ENCODE peak calls at places on chromosomes 5 and 9, in ten cellular contexts. M, T, K, L, F, C, Z, X, G and S are unnamed samples. For H3K27me3, the result is how much of the 10 kb centered on the place peaks cover.

GRCh38 chr9:96218821-96219614 is 83.0 kb downstream of the HSD17B3 start:
- DNase-seq in M (no peak), T (no peak), K (no peak), L (peak), F (peak), C (peak), Z (no peak), X (no peak), G (no peak), S (no peak)

GRCh38 chr5:73120222-73121108 is at the start of gene TMEM171:
- DNase-seq in M (peak), T (peak), K (no peak), L (no peak), F (no peak), C (peak), Z (no peak), X (peak), G (no peak), S (no peak)

GRCh38 chr9:107484117-107484723 is 5.3 kb downstream of the KLF4 start:
- DNase-seq in M (peak), T (no peak), K (peak), L (no peak), F (no peak), C (no peak), Z (peak), X (peak), G (peak), S (no peak)

GRCh38 chr9:16223074-16223871 is 647.2 kb downstream of the BNC2 start:
- DNase-seq in M (no peak), T (no peak), K (no peak), L (peak), F (no peak), C (peak), Z (no peak), X (no peak), G (no peak), S (no peak)

GRCh38 chr5:122180146-122180712 is 50.9 kb downstream of the ZNF474 start:
- DNase-seq in M (no peak), T (no peak), K (no peak), L (no peak), F (no peak), C (no peak), Z (no peak), X (no peak), G (no peak), S (no peak)

GRCh38 chr5:85893996-85894395 is 723.7 kb upstream of the COX7C start:
- DNase-seq in M (no peak), T (no peak), K (no peak), L (no peak), F (no peak), C (no peak), Z (no peak), X (no peak), G (no peak), S (no peak)

GRCh38 chr9:121616356-121616755 is 35.1 kb upstream of the DAB2IP start:
- DNase-seq in M (no peak), T (no peak), K (no peak), L (no peak), F (no peak), C (no peak), Z (no peak), X (no peak), G (no peak), S (no peak)

GRCh38 chr9:32502996-32503395 is 23.0 kb downstream of the RIGI start:
- DNase-seq in M (no peak), T (no peak), K (no peak), L (no peak), F (no peak), C (no peak), Z (no peak), X (peak), G (no peak), S (no peak)

GRCh38 chr9:80522465-80522864 is 950.7 kb downstream of the TLE4 start:
- DNase-seq in M (no peak), T (no peak), K (no peak), L (no peak), F (no peak), C (no peak), Z (no peak), X (no peak), G (no peak), S (no peak)

GRCh38 chr5:124842725-124843595 is 96.5 kb upstream of the ZNF608 start:
- DNase-seq in M (no peak), T (no peak), K (no peak), L (no peak), F (no peak), C (no peak), Z (peak), X (peak), G (no peak), S (no peak)

GRCh38 chr5:109345699-109346098 is 64.1 kb downstream of the PJA2 start:
- DNase-seq in M (no peak), T (no peak), K (no peak), L (no peak), F (no peak), C (no peak), Z (no peak), X (no peak), G (no peak), S (no peak)

GRCh38 chr9:99231708-99232107 is 9.6 kb downstream of the SEC61B start:
- DNase-seq in M (no peak), T (no peak), K (no peak), L (no peak), F (no peak), C (no peak), Z (peak), X (no peak), G (peak), S (no peak)

GRCh38 chr5:159552751-159553150 is 222.5 kb upstream of the IL12B start:
- DNase-seq in M (no peak), T (no peak), K (no peak), L (no peak), F (no peak), C (no peak), Z (no peak), X (no peak), G (no peak), S (no peak)

GRCh38 chr5:132059043-132059695 is 1.3 kb upstream of the IL3 start:
- DNase-seq in M (no peak), T (peak), K (no peak), L (peak), F (peak), C (no peak), Z (no peak), X (no peak), G (no peak), S (peak)

GRCh38 chr5:169098331-169099121 is 202.4 kb downstream of the SLIT3 start:
- DNase-seq in M (no peak), T (no peak), K (no peak), L (no peak), F (no peak), C (no peak), Z (no peak), X (no peak), G (no peak), S (no peak)

GRCh38 chr5:137624786-137625349 is 111.0 kb downstream of the KLHL3 start:
- DNase-seq in M (no peak), T (no peak), K (no peak), L (no peak), F (no peak), C (no peak), Z (no peak), X (no peak), G (no peak), S (no peak)

GRCh38 chr9:132239518-132239917 is 77.7 kb downstream of the NTNG2 start:
- DNase-seq in M (no peak), T (no peak), K (no peak), L (no peak), F (no peak), C (no peak), Z (no peak), X (no peak), G (no peak), S (no peak)

GRCh38 chr9:132241840-132242620 is 80.2 kb downstream of the NTNG2 start:
- DNase-seq in M (no peak), T (peak), K (no peak), L (no peak), F (peak), C (peak), Z (no peak), X (no peak), G (no peak), S (no peak)

GRCh38 chr9:132241483-132241839 is 79.6 kb downstream of the NTNG2 start:
- DNase-seq in M (no peak), T (no peak), K (no peak), L (no peak), F (no peak), C (peak), Z (no peak), X (no peak), G (no peak), S (no peak)

GRCh38 chr9:132239999-132240859 is 78.4 kb downstream of the NTNG2 start:
- DNase-seq in M (no peak), T (peak), K (no peak), L (no peak), F (peak), C (no peak), Z (no peak), X (no peak), G (no peak), S (no peak)

GRCh38 chr9:132240860-132241482 is 79.1 kb downstream of the NTNG2 start:
- DNase-seq in M (peak), T (peak), K (peak), L (peak), F (peak), C (peak), Z (peak), X (peak), G (peak), S (peak)
- TF ChIP-seq POLR2AphosphoS5 in M (no peak), T (peak), K (peak), L (no peak), F (no peak), C (peak), Z (no peak), X (no peak), G (no peak), S (no peak)

GRCh38 chr5:144205141-144205551 is 34.5 kb downstream of the KCTD16 start:
- DNase-seq in M (no peak), T (no peak), K (no peak), L (no peak), F (no peak), C (peak), Z (no peak), X (peak), G (no peak), S (no peak)
- H3K4me3 ChIP-seq in M (no peak), T (no peak), K (no peak), L (no peak), F (peak), C (peak), Z (no peak), X (peak), G (no peak), S (peak)

GRCh38 chr5:4797445-4797844 is 342.7 kb upstream of the ADAMTS16 start:
- DNase-seq in M (no peak), T (no peak), K (no peak), L (no peak), F (no peak), C (no peak), Z (no peak), X (no peak), G (no peak), S (no peak)
- H3K27me3 ChIP-seq in M (under half), T (under half), K (under half), L (under half), F (under half), C (under half), Z (under half), X (under half), G (under half), S (under half)

DNA sequence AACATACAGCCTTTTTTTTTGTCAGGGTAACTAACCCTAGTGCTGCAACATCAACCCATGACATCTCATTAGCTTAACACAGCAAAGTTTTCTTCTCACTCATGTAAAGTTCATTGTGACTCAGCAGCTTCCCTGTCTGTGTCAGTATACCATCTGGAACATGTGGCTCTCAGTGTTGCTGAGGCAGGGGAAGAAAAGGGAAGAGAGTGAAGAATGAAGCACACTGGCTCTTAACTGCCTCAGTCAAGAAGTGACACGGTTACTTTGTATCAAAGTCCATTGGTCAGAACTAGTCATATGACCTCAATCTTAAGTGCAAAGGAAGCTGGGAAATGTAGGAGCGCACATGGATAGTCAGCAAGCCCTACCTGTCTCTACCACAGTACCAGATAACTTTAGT is 185.0 kb upstream of the ELL2 start:
- DNase-seq in M (peak), T (no peak), K (peak), L (no peak), F (no peak), C (no peak), Z (peak), X (peak), G (no peak), S (no peak)
- TF ChIP-seq POLR2AphosphoS5 in M (no peak), T (peak), K (no peak), L (no peak), F (no peak), C (peak), Z (no peak), X (no peak), G (no peak), S (peak)

GRCh38 chr5:501833-502184 is 22.4 kb downstream of the SLC9A3 start:
- DNase-seq in M (no peak), T (no peak), K (no peak), L (no peak), F (no peak), C (peak), Z (no peak), X (peak), G (no peak), S (no peak)
- H3K4me3 ChIP-seq in M (no peak), T (no peak), K (no peak), L (no peak), F (peak), C (no peak), Z (no peak), X (no peak), G (no peak), S (no peak)

GRCh38 chr5:88676637-88677481 is 206.1 kb downstream of the MEF2C start:
- DNase-seq in M (no peak), T (no peak), K (no peak), L (no peak), F (no peak), C (no peak), Z (no peak), X (no peak), G (no peak), S (no peak)

GRCh38 chr5:88674262-88675158 is 208.5 kb downstream of the MEF2C start:
- DNase-seq in M (no peak), T (peak), K (no peak), L (no peak), F (no peak), C (peak), Z (no peak), X (no peak), G (no peak), S (no peak)

GRCh38 chr5:88675758-88676636 is 207.0 kb downstream of the MEF2C start:
- DNase-seq in M (peak), T (no peak), K (no peak), L (no peak), F (no peak), C (peak), Z (peak), X (no peak), G (no peak), S (no peak)

GRCh38 chr5:88677502-88677901 is 205.5 kb downstream of the MEF2C start:
- DNase-seq in M (no peak), T (no peak), K (no peak), L (no peak), F (no peak), C (no peak), Z (no peak), X (no peak), G (no peak), S (no peak)

GRCh38 chr5:88675159-88675757 is 207.7 kb downstream of the MEF2C start:
- DNase-seq in M (no peak), T (no peak), K (no peak), L (no peak), F (no peak), C (no peak), Z (no peak), X (no peak), G (no peak), S (no peak)
- H3K27me3 ChIP-seq in M (under half), T (half or more), K (under half), L (half or more), F (half or more), C (under half), Z (under half), X (half or more), G (under half), S (under half)